ENCODE peak calls at places on chromosomes 6 and 20, in five cellular contexts. B is choroid plexus epithelial cell, I is GM20000, L is CD14-positive monocyte, G is fibroblast of lung. J is an unnamed sample.

GRCh38 chr20:43699941-43700565 is 26.7 kb downstream of the GTSF1L start:
- DNase-seq in G (no peak), B (no peak), I (no peak), L (no peak), J (no peak)

GRCh38 chr6:105839266-105839665 is 246.9 kb upstream of the PRDM1 start:
- DNase-seq in B (no peak), L (no peak), G (peak), I (no peak), J (no peak)

GRCh38 chr6:46734867-46735719 is at the start of gene PLA2G7:
- DNase-seq in I (peak), L (peak), B (no peak), G (peak), J (peak)

GRCh38 chr6:91082311-91082803 is 495.5 kb upstream of the MAP3K7 start:
- DNase-seq in I (no peak), B (peak), G (peak), L (no peak), J (no peak)

GRCh38 chr6:166656269-166657206 is 29.5 kb upstream of the RPS6KA2 start:
- DNase-seq in G (no peak), L (no peak), B (no peak), I (no peak), J (no peak)

GRCh38 chr6:42417641-42418112 is 34.0 kb downstream of the TRERF1 start:
- DNase-seq in G (peak), I (no peak), L (no peak), B (no peak), J (no peak)

GRCh38 chr6:161676566-161676965 is 402.7 kb upstream of the AGPAT4 start:
- DNase-seq in I (no peak), L (no peak), G (no peak), B (no peak), J (no peak)

GRCh38 chr20:61608275-61609085 is 356.4 kb downstream of the CDH4 start:
- DNase-seq in G (peak), B (peak), L (no peak), I (no peak), J (peak)

GRCh38 chr6:23637296-23637695 is 488.7 kb upstream of the NRSN1 start:
- DNase-seq in B (peak), I (no peak), G (no peak), L (no peak), J (peak)

GRCh38 chr6:12890171-12890790 is 173.7 kb downstream of the PHACTR1 start:
- DNase-seq in B (peak), G (no peak), I (peak), L (no peak), J (peak)

GRCh38 chr6:158374020-158374419 is 61.8 kb downstream of the TULP4 start:
- DNase-seq in B (peak), I (no peak), G (peak), L (no peak), J (peak)

GRCh38 chr6:38176797-38177751 is 357.5 kb downstream of the ZFAND3 start:
- DNase-seq in G (no peak), I (no peak), L (no peak), B (peak), J (no peak)

GRCh38 chr6:83901624-83902023 is 42.1 kb downstream of the CYB5R4 start:
- DNase-seq in B (no peak), L (no peak), I (no peak), G (no peak), J (no peak)

GRCh38 chr6:6315660-6316059 is 4.8 kb downstream of the F13A1 start:
- DNase-seq in I (peak), B (peak), L (no peak), G (peak), J (peak)

GRCh38 chr20:23105193-23105592 is 19.1 kb upstream of the CD93 start:
- DNase-seq in L (no peak), B (no peak), G (no peak), I (no peak), J (no peak)

GRCh38 chr20:23100754-23101107 is 14.6 kb upstream of the CD93 start:
- DNase-seq in B (no peak), L (no peak), G (no peak), I (no peak), J (no peak)

GRCh38 chr20:23100021-23100753 is 14.1 kb upstream of the CD93 start:
- DNase-seq in B (no peak), G (no peak), I (no peak), L (no peak), J (peak)

GRCh38 chr20:23103284-23104018 is 17.3 kb upstream of the CD93 start:
- DNase-seq in B (no peak), L (no peak), G (no peak), I (no peak), J (peak)

GRCh38 chr20:23101696-23102095 is 15.6 kb upstream of the CD93 start:
- DNase-seq in B (no peak), L (no peak), I (no peak), G (no peak), J (no peak)
- TF ChIP-seq CTCF in B (no peak), L (no peak), I (no peak), G (no peak), J (no peak)

DNA sequence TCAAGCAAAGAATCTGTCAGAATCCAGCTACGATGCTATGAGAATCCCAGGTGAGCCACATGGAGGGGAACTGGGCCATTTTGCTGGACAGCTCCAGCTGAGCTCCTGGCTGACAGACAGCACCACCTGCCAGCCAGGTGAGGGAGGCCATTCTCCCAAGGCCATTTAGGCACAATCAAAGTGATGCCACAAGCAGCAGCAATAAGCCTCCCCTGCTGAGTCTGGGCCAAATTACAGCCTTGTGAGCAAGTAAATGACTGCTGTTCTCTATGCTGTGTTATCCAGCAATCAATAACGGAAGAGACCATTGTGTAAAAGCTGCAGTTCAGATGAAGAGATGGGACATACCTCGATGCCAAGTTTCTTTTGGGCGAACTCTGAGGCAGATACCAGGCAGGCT is 14.1 kb upstream of the SCGN start:
- DNase-seq in B (no peak), I (no peak), L (no peak), G (no peak), J (peak)
- TF ChIP-seq CTCF in B (no peak), I (no peak), L (no peak), G (no peak), J (no peak)

GRCh38 chr6:9254251-9254650 is 818.9 kb upstream of the SLC35B3 start:
- DNase-seq in L (no peak), B (no peak), G (no peak), I (no peak), J (no peak)

GRCh38 chr6:9248125-9248524 is 812.8 kb upstream of the SLC35B3 start:
- DNase-seq in I (no peak), G (no peak), B (no peak), L (no peak), J (peak)

GRCh38 chr6:9252784-9253183 is 817.4 kb upstream of the SLC35B3 start:
- DNase-seq in G (no peak), I (no peak), B (no peak), L (no peak), J (no peak)

DNA sequence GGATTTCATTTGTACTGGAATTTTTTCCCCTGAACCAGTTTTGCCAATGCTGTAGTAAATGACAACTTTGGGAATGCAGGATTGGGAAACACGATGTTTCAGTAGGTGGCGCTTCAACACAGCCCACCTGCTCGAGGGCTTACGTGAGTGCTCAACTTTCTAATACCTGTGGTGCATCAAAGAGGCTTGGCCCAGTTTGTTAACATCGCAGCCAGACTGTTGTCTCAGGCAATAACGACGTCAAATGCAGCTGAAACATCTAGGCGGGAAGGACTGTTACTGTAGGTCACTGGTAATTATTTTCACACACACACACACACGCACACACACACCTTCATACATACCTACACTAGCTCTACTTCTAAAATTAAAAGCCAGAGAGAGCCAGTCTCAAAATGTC is 815.5 kb upstream of the SLC35B3 start:
- DNase-seq in L (no peak), I (peak), G (peak), B (peak), J (peak)
- TF ChIP-seq CTCF in L (no peak), I (no peak), G (peak), B (peak), J (peak)

GRCh38 chr20:41693136-41693979 is 75.2 kb upstream of the CHD6 start:
- DNase-seq in I (peak), L (peak), B (peak), G (peak), J (peak)
- TF ChIP-seq CTCF in I (no peak), L (no peak), B (peak), G (peak), J (peak)

GRCh38 chr6:139891471-139891870 is 517.0 kb upstream of the CITED2 start:
- DNase-seq in B (peak), G (peak), L (no peak), I (no peak), J (no peak)

GRCh38 chr6:139894271-139894670 is 519.8 kb upstream of the CITED2 start:
- DNase-seq in B (no peak), G (no peak), L (no peak), I (no peak), J (no peak)

GRCh38 chr6:139895205-139895793 is 520.9 kb upstream of the CITED2 start:
- DNase-seq in I (no peak), G (no peak), B (peak), L (no peak), J (peak)
- TF ChIP-seq CTCF in I (no peak), G (no peak), B (no peak), L (peak), J (no peak)

DNA sequence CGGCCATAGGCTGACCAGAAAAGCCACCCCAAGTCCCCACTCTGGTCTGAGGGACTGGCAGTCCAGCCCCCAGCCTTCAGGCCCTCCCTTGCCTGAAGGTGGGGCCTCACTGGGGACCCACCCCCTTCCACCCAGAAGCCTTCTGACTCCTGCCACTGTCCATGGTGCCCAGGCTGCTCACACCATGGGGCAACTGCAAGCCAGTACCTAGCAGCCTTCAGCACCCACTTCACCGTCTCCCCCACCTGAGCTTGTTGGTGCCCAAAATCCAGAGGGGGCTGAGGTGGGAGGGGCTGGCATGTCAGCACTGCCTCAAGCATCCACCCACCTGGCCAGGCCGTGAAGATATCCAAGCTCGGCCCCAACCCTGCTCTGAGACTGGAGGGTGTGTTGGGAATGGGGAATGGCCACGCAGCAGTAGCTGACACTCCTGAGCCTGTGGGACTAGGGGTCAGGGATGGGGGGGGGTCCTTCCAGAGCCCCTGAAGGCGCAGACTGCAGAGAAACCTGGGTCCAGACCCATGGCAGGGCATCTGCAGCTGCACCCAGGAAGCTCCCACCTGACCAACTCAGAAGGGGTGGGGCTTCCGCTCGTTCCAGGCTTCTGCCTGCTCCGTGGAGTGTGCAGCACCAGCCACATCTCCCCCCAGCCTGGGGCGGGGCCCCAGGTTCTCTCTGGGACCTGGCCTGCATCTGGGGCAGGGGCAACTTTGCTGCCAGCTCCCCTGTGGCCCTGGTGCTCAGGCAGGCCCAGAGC is 942.1 kb upstream of the EPHA7 start:
- DNase-seq in B (no peak), L (no peak), G (no peak), I (no peak), J (no peak)
- TF ChIP-seq CTCF in B (no peak), L (no peak), G (no peak), I (no peak), J (no peak)

GRCh38 chr6:118249680-118250079 is 298.4 kb upstream of the PLN start:
- DNase-seq in I (no peak), B (no peak), G (no peak), L (no peak), J (no peak)

DNA sequence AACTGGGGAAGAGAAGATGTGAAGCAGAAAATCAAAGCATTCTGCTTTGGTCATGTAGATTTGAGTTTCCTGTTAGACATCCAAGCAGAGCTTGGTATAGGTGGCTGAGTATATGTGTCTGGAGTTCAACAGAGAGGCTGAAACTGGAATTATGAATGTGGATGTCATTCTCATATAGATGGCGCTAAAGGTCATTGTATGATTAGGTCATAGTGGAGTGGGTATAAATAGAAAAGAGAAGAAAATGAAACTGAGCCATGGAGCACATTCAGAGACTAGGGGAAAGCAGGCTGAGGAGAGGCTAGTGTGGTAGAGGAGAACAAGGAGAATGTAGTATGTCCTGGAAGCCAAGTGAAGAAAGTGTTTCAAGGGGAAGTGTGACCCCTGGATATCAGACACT is 295.6 kb upstream of the PLN start:
- DNase-seq in B (no peak), G (no peak), L (no peak), I (peak), J (no peak)
- TF ChIP-seq CTCF in B (no peak), G (no peak), L (no peak), I (no peak), J (no peak)

J was measured in MCF 10A.